ENCODE peak calls at places on chromosomes 3 and 15, in ten cellular contexts. U is GM10248, W is MCF 10A, Y is fibroblast of pulmonary artery, C is activated B cell treated with CpG ODN at 0.5 μM for 24 hours, F is astrocyte, H is cardiac muscle cell, X is cardiac fibroblast, J is colonic mucosa, I is GM13976. S is an unnamed sample.

GRCh38 chr3:177836671-177837070 is 639.4 kb upstream of the TBL1XR1 start:
- DNase-seq in U (no peak), W (peak; percentile 65), Y (peak; percentile 35), C (no peak), F (peak; percentile 68), H (no peak), X (peak; percentile 69), J (no peak), I (no peak), S (no peak)

GRCh38 chr3:180615954-180616353 is 14.0 kb downstream of the TTC14 start:
- DNase-seq in U (no peak), W (no peak), Y (no peak), C (no peak), F (no peak), H (peak; percentile 55), X (no peak), J (no peak), I (no peak), S (no peak)

GRCh38 chr15:100592898-100593297 is 9.1 kb downstream of the LINS1 start:
- DNase-seq in U (no peak), W (no peak), Y (no peak), C (no peak), F (peak; percentile 59), H (no peak), X (no peak), J (no peak), I (no peak), S (no peak)

GRCh38 chr3:160928183-160928718 is 172.2 kb downstream of the PPM1L start:
- DNase-seq in U (peak; percentile 14), W (peak; percentile 24), Y (no peak), C (no peak), F (no peak), H (no peak), X (no peak), J (no peak), I (peak; percentile 15), S (no peak)

GRCh38 chr15:99594916-99595315 is 29.1 kb downstream of the MEF2A start:
- DNase-seq in U (no peak), W (no peak), Y (no peak), C (no peak), F (peak; percentile 56), H (no peak), X (no peak), J (no peak), I (no peak), S (no peak)

GRCh38 chr3:188431553-188431952 is 277.6 kb downstream of the LPP start:
- DNase-seq in U (no peak), W (peak; percentile 93), Y (peak; percentile 93), C (no peak), F (peak; percentile 46), H (no peak), X (peak; percentile 68), J (peak; percentile 40), I (no peak), S (no peak)

GRCh38 chr3:139119331-139120025 is 74.8 kb upstream of the PRR23C start:
- DNase-seq in U (no peak), W (no peak), Y (no peak), C (no peak), F (no peak), H (no peak), X (no peak), J (peak; percentile 16), I (no peak), S (no peak)

GRCh38 chr15:77940548-77940947 is 137.0 kb downstream of the TBC1D2B start:
- DNase-seq in U (no peak), W (no peak), Y (no peak), C (no peak), F (no peak), H (no peak), X (no peak), J (no peak), I (no peak), S (no peak)

GRCh38 chr3:12603969-12604368 is 47.1 kb downstream of the MKRN2 start:
- DNase-seq in U (no peak), W (no peak), Y (no peak), C (no peak), F (no peak), H (no peak), X (no peak), J (no peak), I (no peak), S (no peak)

GRCh38 chr3:12598890-12599289 is 42.0 kb downstream of the MKRN2 start:
- DNase-seq in U (no peak), W (no peak), Y (no peak), C (no peak), F (no peak), H (no peak), X (no peak), J (no peak), I (no peak), S (no peak)

DNA sequence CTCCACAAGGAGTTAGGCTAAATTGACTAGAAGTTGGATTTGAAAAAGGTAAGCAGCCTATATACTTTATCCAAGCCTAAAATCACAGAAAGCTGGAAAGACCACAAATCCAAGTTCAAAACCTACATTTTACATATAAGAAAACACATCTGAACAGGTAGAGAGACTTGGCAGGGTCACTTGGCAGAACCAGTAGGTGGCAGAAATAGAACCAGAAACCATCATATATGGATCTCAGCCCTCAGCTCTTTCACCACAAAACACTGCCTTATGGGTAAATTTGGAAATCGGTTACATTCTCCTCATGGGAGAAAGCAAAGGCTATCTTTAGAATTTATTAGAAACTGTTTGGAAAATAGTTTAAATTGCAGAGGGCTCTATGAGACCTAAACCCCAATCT is 44.2 kb downstream of the MKRN2 start:
- DNase-seq in U (no peak), W (no peak), Y (peak; percentile 21), C (no peak), F (no peak), H (no peak), X (peak; percentile 31), J (no peak), I (no peak), S (no peak)
- TF ChIP-seq CTCF in U (peak; percentile 4), W (no peak), Y (peak; percentile 11), C (no peak), F (no peak), H (peak; percentile 21), X (peak; percentile 5), J (peak; percentile 18), I (peak; percentile 6), S (no peak)

GRCh38 chr3:16239776-16240175 is 25.0 kb downstream of the DPH3 start:
- DNase-seq in U (no peak), W (no peak), Y (peak; percentile 28), C (no peak), F (no peak), H (no peak), X (peak; percentile 46), J (no peak), I (no peak), S (no peak)

GRCh38 chr3:16236856-16237393 is 27.8 kb downstream of the DPH3 start:
- DNase-seq in U (no peak), W (no peak), Y (peak; percentile 37), C (no peak), F (peak; percentile 56), H (no peak), X (peak; percentile 65), J (no peak), I (no peak), S (no peak)

GRCh38 chr3:16241225-16241624 is 23.5 kb downstream of the DPH3 start:
- DNase-seq in U (no peak), W (no peak), Y (no peak), C (no peak), F (no peak), H (no peak), X (no peak), J (no peak), I (no peak), S (no peak)

GRCh38 chr3:16240229-16241023 is 24.3 kb downstream of the DPH3 start:
- DNase-seq in U (no peak), W (peak; percentile 82), Y (peak; percentile 85), C (no peak), F (peak; percentile 46), H (no peak), X (peak; percentile 86), J (no peak), I (no peak), S (no peak)

DNA sequence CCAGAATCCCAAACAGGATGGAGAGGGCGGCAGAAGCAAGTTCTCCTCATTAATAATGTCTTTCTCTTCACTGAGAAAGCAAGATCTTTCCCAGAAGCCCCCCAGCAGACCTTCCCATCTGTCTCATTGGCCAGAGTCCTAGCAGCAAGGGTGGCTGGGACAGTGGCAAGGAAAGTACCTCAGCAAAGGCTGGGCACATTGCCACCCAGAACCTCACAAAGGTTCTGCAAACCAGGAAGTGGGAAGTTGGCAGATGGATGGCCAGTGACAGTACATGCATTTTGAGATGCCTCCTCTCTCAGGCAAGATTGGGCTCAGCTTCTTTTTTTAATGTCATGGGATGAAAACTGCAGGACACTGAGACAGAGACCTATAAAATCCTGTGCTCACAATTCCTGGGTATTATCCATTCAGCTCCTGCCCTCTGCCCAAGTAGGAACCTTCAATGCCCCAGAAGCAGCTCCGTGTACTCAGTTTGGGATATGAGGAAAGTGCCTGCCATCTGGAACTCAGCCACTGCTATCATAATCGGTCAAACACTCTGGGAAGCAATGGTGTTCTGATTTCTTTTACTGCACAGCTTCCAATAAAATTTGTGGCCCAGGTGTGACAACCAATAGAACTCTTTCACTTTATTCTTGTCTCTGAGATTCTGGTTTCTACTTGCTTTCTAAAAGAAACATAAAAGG is 25.5 kb downstream of the DPH3 start:
- DNase-seq in U (no peak), W (peak; percentile 7), Y (peak; percentile 14), C (no peak), F (no peak), H (no peak), X (peak; percentile 41), J (no peak), I (no peak), S (no peak)
- TF ChIP-seq CTCF in U (no peak), W (no peak), Y (no peak), C (no peak), F (no peak), H (no peak), X (no peak), J (no peak), I (no peak), S (no peak)

DNA sequence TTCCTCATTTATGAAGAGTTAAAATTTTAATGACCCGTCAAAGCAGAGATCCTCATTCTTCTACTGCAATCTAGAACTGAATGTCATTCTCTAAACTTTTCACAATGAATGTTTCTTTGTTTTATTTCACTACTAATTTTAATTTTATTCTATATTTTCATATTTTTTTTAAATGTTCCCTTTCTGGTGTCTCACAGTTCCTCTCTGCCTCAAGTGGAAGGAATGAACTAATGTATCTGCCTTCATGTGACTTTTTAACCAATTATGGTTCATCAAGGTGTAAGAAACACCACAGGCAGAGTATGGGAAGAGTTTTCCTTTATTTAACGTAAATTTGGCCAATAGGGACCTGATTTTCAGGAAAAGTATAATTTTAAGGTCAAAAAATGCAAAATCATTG is 441.7 kb downstream of the EPHA6 start:
- DNase-seq in U (no peak), W (no peak), Y (no peak), C (no peak), F (no peak), H (no peak), X (no peak), J (no peak), I (no peak), S (no peak)
- TF ChIP-seq CTCF in U (no peak), W (peak; percentile 13), Y (no peak), C (no peak), F (no peak), H (no peak), X (no peak), J (no peak), I (no peak), S (peak; percentile 46)

GRCh38 chr3:50572158-50572557 is 2.8 kb downstream of the HEMK1 start:
- DNase-seq in U (peak; percentile 81), W (peak; percentile 74), Y (peak; percentile 76), C (peak; percentile 70), F (peak; percentile 23), H (peak; percentile 75), X (peak; percentile 84), J (peak; percentile 83), I (peak; percentile 80), S (peak; percentile 59)

GRCh38 chr3:50572801-50573371 is 3.6 kb downstream of the HEMK1 start:
- DNase-seq in U (no peak), W (no peak), Y (no peak), C (no peak), F (no peak), H (no peak), X (no peak), J (no peak), I (no peak), S (no peak)

GRCh38 chr3:50574280-50574831 is 5.0 kb downstream of the HEMK1 start:
- DNase-seq in U (no peak), W (no peak), Y (no peak), C (no peak), F (no peak), H (no peak), X (no peak), J (no peak), I (no peak), S (no peak)

GRCh38 chr3:50575372-50575771 is 6.0 kb downstream of the HEMK1 start:
- DNase-seq in U (no peak), W (peak; percentile 51), Y (peak; percentile 14), C (no peak), F (no peak), H (no peak), X (no peak), J (no peak), I (no peak), S (no peak)

DNA sequence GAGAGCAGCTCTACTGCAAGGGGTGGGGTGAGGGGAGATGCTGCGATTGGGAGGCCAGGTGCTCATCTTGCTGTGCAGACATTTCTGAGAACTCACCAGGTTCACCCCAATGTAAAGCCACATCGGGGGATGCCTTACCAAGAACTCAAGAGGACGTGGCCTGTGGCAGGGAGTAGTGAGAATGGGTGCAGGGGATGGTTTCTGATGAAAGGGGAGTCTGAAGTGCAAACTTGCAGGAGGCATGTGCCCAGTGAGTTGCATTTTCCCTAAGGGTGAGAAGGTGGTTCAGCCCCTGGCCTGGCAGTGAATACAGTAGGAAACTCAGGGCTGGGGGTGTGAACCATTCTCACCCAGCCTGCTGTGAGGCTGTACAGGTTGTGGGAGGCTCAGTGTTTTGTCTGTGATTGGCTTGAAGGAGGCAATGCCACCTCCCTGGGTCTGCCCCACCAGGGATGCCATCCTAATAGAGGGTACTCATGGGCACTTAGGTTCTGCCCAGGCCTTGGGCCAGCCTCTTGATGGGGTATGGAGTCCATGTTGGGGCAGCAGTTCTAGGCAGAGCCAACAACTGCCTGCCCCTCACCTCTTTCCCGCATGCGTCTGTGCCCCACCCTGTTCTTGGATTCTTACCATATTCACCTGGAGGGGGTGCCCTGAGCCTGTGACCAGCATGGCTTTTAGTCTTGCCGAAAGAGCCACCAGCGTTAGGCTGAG is 4.4 kb downstream of the HEMK1 start:
- DNase-seq in U (no peak), W (no peak), Y (no peak), C (no peak), F (no peak), H (no peak), X (no peak), J (no peak), I (no peak), S (no peak)
- TF ChIP-seq CTCF in U (no peak), W (no peak), Y (no peak), C (no peak), F (no peak), H (no peak), X (no peak), J (no peak), I (no peak), S (no peak)